ENCODE peak calls at places on chromosomes 6 and 20, in nine cellular contexts. O is non-pigmented ciliary epithelial cell, I is NCI-H1092 treated with DMSO at 0.1 percent for 48 hours, M is NCI-H1436, Q is sciatic nerve, F is astrocyte of the spinal cord, C is endothelial cell, K is substantia nigra, E is AG09319. H is an unnamed sample.

GRCh38 chr20:58438970-58439808 is 50.2 kb downstream of the VAPB start:
- DNase-seq in O (no peak), I (no peak), M (no peak), Q (no peak), F (no peak), C (no peak), K (no peak), E (no peak), H (no peak)

GRCh38 chr6:147567141-147567805 is 58.8 kb downstream of the SAMD5 start:
- DNase-seq in O (no peak), I (no peak), M (no peak), Q (no peak), F (no peak), C (no peak), K (no peak), E (no peak), H (no peak)

GRCh38 chr20:22744341-22745193 is 160.2 kb upstream of the FOXA2 start:
- DNase-seq in O (no peak), I (no peak), M (no peak), Q (no peak), F (no peak), C (no peak), K (no peak), E (no peak), H (no peak)

GRCh38 chr20:1122388-1123315 is 4.2 kb downstream of the PSMF1 start:
- DNase-seq in O (peak), I (peak), M (no peak), Q (peak), F (peak), C (no peak), K (no peak), E (peak), H (no peak)

GRCh38 chr6:136510782-136511181 is 39.4 kb downstream of the MAP7 start:
- DNase-seq in O (no peak), I (no peak), M (no peak), Q (no peak), F (no peak), C (no peak), K (no peak), E (no peak), H (no peak)

GRCh38 chr20:46799781-46800180 is 90.3 kb downstream of the SLC2A10 start:
- DNase-seq in O (no peak), I (no peak), M (no peak), Q (no peak), F (no peak), C (no peak), K (no peak), E (no peak), H (no peak)

GRCh38 chr6:35718911-35719381 is 17.9 kb upstream of the ARMC12 start:
- DNase-seq in O (no peak), I (no peak), M (no peak), Q (peak), F (peak), C (no peak), K (no peak), E (no peak), H (no peak)

GRCh38 chr6:128882991-128883571 is at the start of gene LAMA2:
- DNase-seq in O (no peak), I (no peak), M (no peak), Q (peak), F (peak), C (peak), K (peak), E (peak), H (no peak)

GRCh38 chr20:64038579-64039292 is 2.8 kb downstream of the C20orf204 start:
- DNase-seq in O (no peak), I (peak), M (peak), Q (peak), F (peak), C (peak), K (peak), E (no peak), H (peak)

GRCh38 chr20:35093245-35093884 is 758 bp upstream of the TRPC4AP start:
- DNase-seq in O (no peak), I (no peak), M (no peak), Q (no peak), F (peak), C (no peak), K (no peak), E (no peak), H (no peak)

GRCh38 chr6:33018904-33019303 is 9.5 kb upstream of the HLA-DOA start:
- DNase-seq in O (no peak), I (no peak), M (no peak), Q (peak), F (peak), C (no peak), K (peak), E (peak), H (no peak)